ENCODE peak calls at places on chromosome 5, in nine cellular contexts. F is ureter; V is stomach; D is AG04449; Q is fibroblast of pulmonary artery; H is colonic mucosa; E is stimulated activated CD4-positive, alpha-beta T cell treated with anti-CD3 and anti-CD28 coated beads, Interleukin-2, amount 100 ng/mL, for 48 hours; S is stimulated activated CD8-positive, alpha-beta memory T cell treated with anti-CD3 and anti-CD28 coated beads, Interleukin-2, amount 100 ng/mL, for 48 hours; C is T-helper 9 cell. N is an unnamed sample.

GRCh38 chr5:158718738-158719505 is 380.8 kb downstream of the EBF1 start:
- DNase-seq in F (no peak), V (no peak), D (peak; percentile 82), Q (peak; percentile 52), H (no peak), E (no peak), S (no peak), C (no peak), N (no peak)

GRCh38 chr5:137730331-137730730 is 5.6 kb downstream of the KLHL3 start:
- DNase-seq in F (no peak), V (no peak), D (peak; percentile 45), Q (no peak), H (no peak), E (no peak), S (no peak), C (no peak), N (no peak)

GRCh38 chr5:88518131-88519016 is 249.7 kb upstream of the TMEM161B start:
- DNase-seq in F (no peak), V (no peak), D (no peak), Q (no peak), H (no peak), E (no peak), S (no peak), C (no peak), N (no peak)

GRCh38 chr5:137610598-137610997 is 111.5 kb upstream of the SPOCK1 start:
- DNase-seq in F (no peak), V (no peak), D (no peak), Q (no peak), H (no peak), E (no peak), S (no peak), C (no peak), N (no peak)

GRCh38 chr5:73312872-73313510 is 135.6 kb downstream of the FOXD1 start:
- DNase-seq in F (no peak), V (no peak), D (no peak), Q (no peak), H (no peak), E (no peak), S (no peak), C (no peak), N (no peak)

GRCh38 chr5:158463188-158463587 is 604.2 kb upstream of the CLINT1 start:
- DNase-seq in F (no peak), V (no peak), D (no peak), Q (no peak), H (no peak), E (no peak), S (no peak), C (no peak), N (no peak)

GRCh38 chr5:17185776-17186175 is 31.7 kb upstream of the BASP1 start:
- DNase-seq in F (no peak), V (no peak), D (peak; percentile 95), Q (peak; percentile 96), H (no peak), E (no peak), S (no peak), C (no peak), N (peak; percentile 68)

GRCh38 chr5:173688708-173689107 is 72.3 kb upstream of the BOD1 start:
- DNase-seq in F (no peak), V (no peak), D (no peak), Q (no peak), H (no peak), E (no peak), S (no peak), C (no peak), N (no peak)

GRCh38 chr5:108919591-108920326 is 172.1 kb downstream of the FER start:
- DNase-seq in F (no peak), V (no peak), D (no peak), Q (peak; percentile 18), H (no peak), E (no peak), S (no peak), C (no peak), N (no peak)

GRCh38 chr5:35331941-35332340 is 101.7 kb upstream of the PRLR start:
- DNase-seq in F (no peak), V (no peak), D (no peak), Q (no peak), H (no peak), E (no peak), S (no peak), C (no peak), N (no peak)

N was measured in mucosa of gallbladder.